ENCODE peak calls at places on chromosomes 16 and 17, in eight cellular contexts. C is left ventricle myocardium superior, A is amygdala, T is esophagus squamous epithelium, Z is fibroblast of lung, D is NCI-H510A, Y is T-helper 9 cell, E is C1 segment of cervical spinal cord. M is an unnamed sample.
A peak's percentile ranks its signal among the peaks of the same experiment; 100 is the strongest.

GRCh38 chr16:14302399-14303181 is 231.5 kb downstream of the MRTFB start:
- DNase-seq in C (peak; percentile 58), T (no peak), A (no peak), Z (no peak), D (no peak), E (no peak), Y (peak; percentile 4), M (no peak)

GRCh38 chr16:1917665-1918111 is 527 bp downstream of the HS3ST6 start:
- DNase-seq in D (no peak), E (no peak), Z (no peak), C (no peak), Y (no peak), A (no peak), T (no peak), M (no peak)

GRCh38 chr17:48497103-48497502 is 33.7 kb downstream of the HOXB1 start:
- DNase-seq in E (no peak), A (no peak), T (no peak), C (no peak), Z (peak; percentile 55), D (no peak), Y (no peak), M (no peak)

GRCh38 chr16:56874800-56875199 is 9.8 kb downstream of the SLC12A3 start:
- DNase-seq in E (peak; percentile 47), T (no peak), Y (no peak), C (no peak), A (no peak), Z (peak; percentile 47), D (no peak), M (no peak)

GRCh38 chr17:44212507-44213402 is 6.7 kb downstream of the UBTF start:
- DNase-seq in C (no peak), D (no peak), Z (no peak), Y (no peak), T (no peak), E (no peak), A (no peak), M (no peak)

GRCh38 chr17:81518113-81518784 is 5.7 kb upstream of the ACTG1 start:
- DNase-seq in D (peak; percentile 74), Y (no peak), E (no peak), C (no peak), Z (peak; percentile 31), A (no peak), T (no peak), M (no peak)

GRCh38 chr16:55754056-55754455 is 78.8 kb downstream of the CES1 start:
- DNase-seq in A (no peak), C (no peak), Y (no peak), E (no peak), Z (no peak), D (no peak), T (no peak), M (no peak)

GRCh38 chr17:82884923-82885322 is 45.1 kb upstream of the ZNF750 start:
- DNase-seq in Y (no peak), D (no peak), E (no peak), Z (no peak), T (no peak), A (no peak), C (no peak), M (no peak)

GRCh38 chr16:50302472-50303005 is 36.2 kb downstream of the ADCY7 start:
- DNase-seq in A (no peak), Z (no peak), T (no peak), D (no peak), E (no peak), Y (no peak), C (no peak), M (no peak)

GRCh38 chr17:42131971-42132370 is 9.4 kb downstream of the HSPB9 start:
- DNase-seq in A (no peak), Z (no peak), Y (no peak), D (no peak), T (no peak), C (no peak), E (no peak), M (no peak)

GRCh38 chr17:19905514-19905913 is 37.8 kb upstream of the ULK2 start:
- DNase-seq in C (no peak), A (no peak), E (no peak), Z (no peak), Y (no peak), T (no peak), D (no peak), M (no peak)

GRCh38 chr17:49353607-49354006 is 8.4 kb downstream of the ZNF652 start:
- DNase-seq in D (no peak), C (no peak), E (no peak), Z (no peak), T (no peak), A (no peak), Y (no peak), M (no peak)

GRCh38 chr17:82524540-82524939 is 5.0 kb downstream of the FOXK2 start:
- DNase-seq in E (no peak), D (peak; percentile 67), Z (no peak), A (no peak), Y (no peak), C (no peak), T (no peak), M (no peak)

GRCh38 chr17:39224778-39225307 is 902 bp downstream of the STAC2 start:
- DNase-seq in Z (no peak), C (no peak), Y (no peak), T (no peak), A (no peak), E (no peak), D (no peak), M (no peak)

GRCh38 chr16:11405331-11406176 is 60.3 kb downstream of the RMI2 start:
- DNase-seq in T (no peak), D (no peak), Y (peak; percentile 22), E (no peak), Z (peak; percentile 13), C (peak; percentile 30), A (no peak), M (no peak)

GRCh38 chr17:77331161-77331864 is 190.5 kb downstream of the SEC14L1 start:
- DNase-seq in Z (peak; percentile 89), E (peak; percentile 83), Y (peak; percentile 99), A (peak; percentile 47), C (peak; percentile 96), D (peak; percentile 75), T (peak; percentile 64), M (peak; percentile 92)

GRCh38 chr16:71347146-71347545 is 11.4 kb upstream of the CALB2 start:
- DNase-seq in D (peak; percentile 76), Y (no peak), C (no peak), E (no peak), T (no peak), Z (no peak), A (no peak), M (no peak)

GRCh38 chr17:32503251-32504165 is 16.7 kb downstream of the CDK5R1 start:
- DNase-seq in C (no peak), T (no peak), Y (no peak), A (no peak), Z (peak; percentile 10), D (no peak), E (no peak), M (no peak)

GRCh38 chr17:75683467-75684041 is 16.4 kb downstream of the SAP30BP start:
- DNase-seq in A (no peak), D (no peak), T (no peak), C (no peak), Z (peak; percentile 23), E (no peak), Y (no peak), M (no peak)

GRCh38 chr17:3048727-3049471 is 14.5 kb downstream of the OR1D5 start:
- DNase-seq in D (peak; percentile 86), T (peak; percentile 84), E (peak; percentile 99), Y (peak; percentile 86), C (peak; percentile 97), A (peak; percentile 88), Z (peak; percentile 98), M (peak; percentile 97)

M was measured in left ventricle myocardium inferior.